ENCODE peak calls at places on chromosomes 11 and 22, in four cellular contexts. One of them, this sample, is unnamed.

GRCh38 chr11:126398721-126399120 is 43.2 kb downstream of the ST3GAL4 start:
- DNase-seq in GM12878: no peak
- DNase-seq in K562: no peak
- DNase-seq in HepG2: no peak
- DNase-seq in this sample: no peak

GRCh38 chr11:62786318-62787004 is 741 bp upstream of the TMEM179B start:
- DNase-seq in K562: peak; percentile 94
- DNase-seq in HepG2: peak; percentile 82
- DNase-seq in GM12878: no peak
- DNase-seq in this sample: peak; percentile 94

GRCh38 chr22:24521791-24522245 is 26.7 kb downstream of the UPB1 start:
- DNase-seq in HepG2: peak; percentile 86
- DNase-seq in GM12878: no peak
- DNase-seq in K562: peak; percentile 48
- DNase-seq in this sample: peak; percentile 72

GRCh38 chr11:72631806-72632731 is 42.2 kb downstream of the PDE2A start:
- DNase-seq in GM12878: no peak
- DNase-seq in HepG2: no peak
- DNase-seq in K562: peak; percentile 85
- DNase-seq in this sample: peak; percentile 80

GRCh38 chr11:59857444-59858434 is 8.5 kb downstream of the TCN1 start:
- DNase-seq in GM12878: no peak
- DNase-seq in K562: peak; percentile 86
- DNase-seq in HepG2: no peak
- DNase-seq in this sample: no peak

GRCh38 chr11:75499423-75500305 is 26.1 kb downstream of the GDPD5 start:
- DNase-seq in HepG2: no peak
- DNase-seq in GM12878: no peak
- DNase-seq in K562: no peak
- DNase-seq in this sample: no peak

GRCh38 chr11:3905080-3905953 is 49.9 kb downstream of the STIM1 start:
- DNase-seq in HepG2: peak; percentile 98
- DNase-seq in GM12878: no peak
- DNase-seq in K562: peak; percentile 51
- DNase-seq in this sample: no peak

GRCh38 chr11:106480581-106481185 is 403.2 kb downstream of the AASDHPPT start:
- DNase-seq in GM12878: no peak
- DNase-seq in K562: no peak
- DNase-seq in HepG2: peak; percentile 12
- DNase-seq in this sample: no peak

GRCh38 chr11:117072517-117073218 is 25.6 kb downstream of the SIK3 start:
- DNase-seq in GM12878: peak; percentile 45
- DNase-seq in HepG2: peak; percentile 93
- DNase-seq in K562: peak; percentile 68
- DNase-seq in this sample: no peak

GRCh38 chr11:64208086-64208795 is 1.7 kb downstream of the FERMT3 start:
- DNase-seq in GM12878: no peak
- DNase-seq in K562: no peak
- DNase-seq in HepG2: no peak
- DNase-seq in this sample: peak; percentile 31

GRCh38 chr11:111330234-111330893 is 32.0 kb downstream of the POU2AF3 start:
- DNase-seq in K562: no peak
- DNase-seq in HepG2: peak; percentile 42
- DNase-seq in GM12878: no peak
- DNase-seq in this sample: no peak

GRCh38 chr11:75078233-75078632 is 18.4 kb downstream of the OR2AT4 start:
- DNase-seq in K562: no peak
- DNase-seq in GM12878: no peak
- DNase-seq in HepG2: no peak
- DNase-seq in this sample: no peak

GRCh38 chr22:37972527-37972926 is 11.8 kb downstream of the SOX10 start:
- DNase-seq in K562: no peak
- DNase-seq in GM12878: no peak
- DNase-seq in HepG2: no peak
- DNase-seq in this sample: no peak

GRCh38 chr22:37930270-37930951 is 23.0 kb downstream of the C22orf23 start:
- DNase-seq in K562: no peak
- DNase-seq in HepG2: no peak
- DNase-seq in GM12878: no peak
- DNase-seq in this sample: peak; percentile 64

GRCh38 chr22:47196881-47197701 is 434.6 kb downstream of the TBC1D22A start:
- DNase-seq in K562: no peak
- DNase-seq in HepG2: no peak
- DNase-seq in GM12878: no peak
- DNase-seq in this sample: no peak

GRCh38 chr11:22938691-22939090 is 78.4 kb upstream of the CCDC179 start:
- DNase-seq in K562: no peak
- DNase-seq in GM12878: no peak
- DNase-seq in HepG2: no peak
- DNase-seq in this sample: no peak

GRCh38 chr11:8031248-8032115 is 44.3 kb downstream of the EIF3F start:
- DNase-seq in K562: no peak
- DNase-seq in HepG2: no peak
- DNase-seq in GM12878: no peak
- DNase-seq in this sample: peak; percentile 23

GRCh38 chr22:22408731-22409696 is 99.5 kb downstream of the ZNF280B start:
- DNase-seq in GM12878: no peak
- DNase-seq in K562: peak; percentile 87
- DNase-seq in HepG2: peak; percentile 45
- DNase-seq in this sample: peak; percentile 44

GRCh38 chr22:26321469-26321913 is 107.6 kb upstream of the ASPHD2 start:
- DNase-seq in HepG2: no peak
- DNase-seq in GM12878: no peak
- DNase-seq in K562: peak; percentile 27
- DNase-seq in this sample: no peak

GRCh38 chr11:96150609-96151008 is 192.4 kb downstream of the MAML2 start:
- DNase-seq in GM12878: no peak
- DNase-seq in K562: no peak
- DNase-seq in HepG2: no peak
- DNase-seq in this sample: no peak

GRCh38 chr11:91078221-91078620 is 855.4 kb upstream of the CHORDC1 start:
- DNase-seq in K562: no peak
- DNase-seq in GM12878: no peak
- DNase-seq in HepG2: no peak
- DNase-seq in this sample: no peak

GRCh38 chr22:36323855-36324331 is 63.9 kb downstream of the MYH9 start:
- DNase-seq in HepG2: no peak
- DNase-seq in K562: no peak
- DNase-seq in GM12878: no peak
- DNase-seq in this sample: no peak

GRCh38 chr22:36324414-36324813 is 63.4 kb downstream of the MYH9 start:
- DNase-seq in HepG2: no peak
- DNase-seq in K562: no peak
- DNase-seq in GM12878: no peak
- DNase-seq in this sample: no peak

GRCh38 chr22:36326178-36327161 is 61.3 kb downstream of the MYH9 start:
- DNase-seq in HepG2: no peak
- DNase-seq in K562: no peak
- DNase-seq in GM12878: no peak
- DNase-seq in this sample: no peak

GRCh38 chr22:36323182-36323854 is 64.4 kb downstream of the MYH9 start:
- DNase-seq in HepG2: no peak
- DNase-seq in K562: no peak
- DNase-seq in GM12878: no peak
- DNase-seq in this sample: no peak

DNA sequence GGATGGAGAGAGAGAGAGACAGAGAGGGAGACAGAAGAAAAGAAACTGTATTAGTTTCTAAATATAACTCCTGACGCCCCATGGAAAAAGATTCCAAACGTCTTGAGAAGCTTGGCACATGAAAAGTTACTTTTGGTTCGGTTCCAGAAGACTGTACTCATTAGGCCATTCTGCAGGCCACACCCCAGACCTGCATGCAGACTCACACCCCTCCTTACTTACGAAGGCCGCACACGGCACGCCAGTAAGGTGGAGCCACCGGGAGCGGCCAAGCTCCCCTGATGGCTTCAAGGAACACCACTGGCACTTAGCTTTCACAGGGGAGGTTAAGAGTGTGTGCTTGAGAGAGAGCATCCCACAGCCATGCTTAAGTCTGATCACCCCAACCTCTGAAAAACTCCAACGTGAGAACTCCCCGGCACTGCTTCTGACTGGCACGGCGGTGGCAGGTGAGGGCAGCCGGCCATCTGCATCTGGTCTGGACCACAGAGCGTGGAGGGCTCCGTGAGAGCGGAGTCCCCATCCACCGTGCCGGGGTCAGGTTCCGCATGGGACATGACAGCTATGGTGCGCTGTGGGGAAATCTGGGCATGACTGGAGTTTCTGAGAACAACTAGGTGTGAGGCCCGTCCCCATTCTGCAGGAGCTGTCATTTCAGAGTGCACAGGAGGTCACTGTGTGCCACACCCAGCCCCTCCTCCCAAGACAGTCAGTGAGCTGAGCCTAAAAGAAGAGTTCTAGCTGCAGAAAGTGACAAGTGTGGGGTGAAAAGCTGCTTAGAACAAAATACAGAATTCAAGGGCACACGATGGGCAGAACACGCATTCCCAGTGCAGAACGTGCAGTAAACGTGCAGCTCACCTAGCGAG is 62.4 kb downstream of the MYH9 start:
- DNase-seq in K562: no peak
- DNase-seq in HepG2: no peak
- DNase-seq in GM12878: no peak
- DNase-seq in this sample: no peak
- H3K9ac ChIP-seq in K562: no peak overlapping the region
- H3K9ac ChIP-seq in HepG2: no peak overlapping the region
- H3K9ac ChIP-seq in GM12878: no peak overlapping the region
- H3K9ac ChIP-seq in this sample: peak overlapping the region; percentile 57

DNA sequence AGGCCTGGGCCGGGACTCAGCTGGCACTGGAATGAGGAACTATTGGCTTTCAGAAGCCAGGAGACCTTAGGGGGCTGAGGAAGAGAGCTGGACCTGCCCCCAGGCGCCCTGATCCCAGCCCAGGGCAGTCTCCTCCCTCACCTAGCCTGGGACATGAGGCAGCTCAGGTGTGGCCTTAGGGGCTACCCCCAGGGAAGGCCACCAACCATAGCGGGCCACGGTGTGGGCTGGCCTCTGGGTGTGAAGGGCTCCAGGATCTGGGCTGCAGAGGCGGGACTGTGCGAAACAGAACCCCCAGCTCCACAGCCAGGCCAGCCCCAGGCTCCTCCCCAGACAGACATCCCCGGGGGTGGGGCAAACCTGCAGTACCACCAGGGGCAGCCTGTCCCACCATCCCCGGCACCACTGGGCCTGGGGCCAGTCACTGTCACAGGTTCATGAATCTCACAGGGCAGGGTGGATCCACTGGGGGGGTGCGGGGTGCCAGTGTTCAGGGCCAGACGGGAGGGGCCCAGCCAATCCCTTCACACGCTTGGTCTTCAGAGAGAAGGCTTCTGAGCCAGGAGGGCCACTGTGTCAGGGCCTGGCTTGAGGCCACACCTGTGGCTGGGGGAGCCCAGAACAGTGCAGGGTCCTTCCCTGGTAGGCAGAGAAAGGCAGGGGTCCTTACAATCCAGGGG is 3.5 kb downstream of the PLXNB2 start:
- DNase-seq in GM12878: no peak
- DNase-seq in HepG2: peak; percentile 23
- DNase-seq in K562: no peak
- DNase-seq in this sample: peak; percentile 63
- TF ChIP-seq NFIC in GM12878: no peak
- TF ChIP-seq NFIC in HepG2: no peak
- TF ChIP-seq NFIC in K562: no peak
- TF ChIP-seq NFIC in this sample: no peak

GRCh38 chr11:11982975-11983374 is 25.5 kb downstream of the DKK3 start:
- DNase-seq in HepG2: no peak
- DNase-seq in K562: no peak
- DNase-seq in GM12878: no peak
- DNase-seq in this sample: no peak

GRCh38 chr11:11984563-11984962 is 23.9 kb downstream of the DKK3 start:
- DNase-seq in K562: no peak
- DNase-seq in GM12878: no peak
- DNase-seq in HepG2: no peak
- DNase-seq in this sample: no peak

GRCh38 chr11:11985954-11986949 is 22.2 kb downstream of the DKK3 start:
- DNase-seq in K562: no peak
- DNase-seq in GM12878: no peak
- DNase-seq in HepG2: no peak
- DNase-seq in this sample: no peak

GRCh38 chr11:11983427-11983826 is 25.0 kb downstream of the DKK3 start:
- DNase-seq in GM12878: no peak
- DNase-seq in HepG2: no peak
- DNase-seq in K562: no peak
- DNase-seq in this sample: no peak

GRCh38 chr11:11985016-11985715 is 23.3 kb downstream of the DKK3 start:
- DNase-seq in HepG2: no peak
- DNase-seq in GM12878: no peak
- DNase-seq in K562: no peak
- DNase-seq in this sample: no peak
- H3K9ac ChIP-seq in HepG2: no peak overlapping the region
- H3K9ac ChIP-seq in GM12878: no peak overlapping the region
- H3K9ac ChIP-seq in K562: no peak overlapping the region
- H3K9ac ChIP-seq in this sample: peak overlapping the region; percentile 54

GRCh38 chr11:44626645-44627044 is 61.2 kb downstream of the CD82 start:
- DNase-seq in GM12878: no peak
- DNase-seq in K562: no peak
- DNase-seq in HepG2: no peak
- DNase-seq in this sample: no peak

GRCh38 chr11:44625759-44626523 is 60.5 kb downstream of the CD82 start:
- DNase-seq in HepG2: no peak
- DNase-seq in GM12878: no peak
- DNase-seq in K562: no peak
- DNase-seq in this sample: no peak

GRCh38 chr11:44629732-44630345 is 64.4 kb downstream of the CD82 start:
- DNase-seq in GM12878: no peak
- DNase-seq in K562: no peak
- DNase-seq in HepG2: no peak
- DNase-seq in this sample: no peak

GRCh38 chr11:44628730-44629361 is 63.4 kb downstream of the CD82 start:
- DNase-seq in K562: no peak
- DNase-seq in HepG2: no peak
- DNase-seq in GM12878: no peak
- DNase-seq in this sample: no peak

DNA sequence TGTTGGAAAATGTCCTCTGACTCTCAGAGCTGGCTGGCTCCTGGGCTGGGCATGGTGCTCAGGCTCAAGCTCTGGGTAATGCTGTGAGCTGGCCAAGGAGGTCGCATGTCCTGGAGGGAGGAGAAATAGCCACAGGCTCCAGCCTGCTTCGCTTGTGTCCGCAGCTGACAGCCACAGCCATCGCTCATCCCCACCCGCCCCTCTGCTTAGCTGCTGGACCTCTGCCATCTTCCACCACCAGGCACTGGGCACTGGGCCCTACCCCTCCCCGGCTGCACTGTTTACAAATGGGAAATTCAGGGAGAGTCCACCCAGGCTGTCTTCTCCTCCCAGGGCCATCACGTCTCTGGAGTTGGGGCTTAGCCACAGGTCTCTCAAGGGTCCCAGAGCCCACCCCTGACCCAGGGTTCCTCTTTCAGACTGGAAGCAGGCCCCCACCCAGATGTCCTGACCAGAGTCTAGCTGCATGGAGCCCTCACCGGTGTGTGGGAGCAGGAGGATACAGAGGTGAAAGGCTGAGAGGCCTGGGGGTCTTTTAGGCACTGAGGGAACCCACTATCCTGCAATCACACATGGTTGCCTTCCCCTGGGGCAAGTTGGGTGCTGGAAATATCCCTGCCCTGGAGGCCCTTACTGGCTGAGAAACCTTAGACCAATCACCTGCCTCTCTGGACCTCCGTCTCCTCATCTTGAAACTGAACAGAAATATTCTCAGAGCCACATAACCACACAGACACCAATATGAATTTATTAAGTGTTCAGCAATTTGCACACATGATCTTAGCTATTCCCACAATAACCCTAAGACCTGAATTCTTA is 62.7 kb downstream of the CD82 start:
- DNase-seq in HepG2: no peak
- DNase-seq in K562: no peak
- DNase-seq in GM12878: no peak
- DNase-seq in this sample: peak; percentile 92
- TF ChIP-seq NFIC in HepG2: no peak
- TF ChIP-seq NFIC in K562: no peak
- TF ChIP-seq NFIC in GM12878: no peak
- TF ChIP-seq NFIC in this sample: peak; percentile 77